ENCODE peak calls at places on chromosomes 3 and 15, in eight cellular contexts. S is HepG2, O is K562, M is H1, U is sigmoid colon, G is upper lobe of left lung, E is stomach, W is transverse colon. V is an unnamed sample.

GRCh38 chr3:147915057-147915456 is 505.9 kb downstream of the ZIC1 start:
- DNase-seq in S (no peak), O (no peak), M (no peak), U (no peak), G (no peak), E (no peak), W (no peak), V (no peak)

GRCh38 chr3:66140763-66141372 is 79.9 kb upstream of the SLC25A26 start:
- DNase-seq in S (no peak), O (no peak), M (no peak), U (no peak), G (no peak), E (peak; percentile 36), W (no peak), V (no peak)

GRCh38 chr15:60392986-60393811 is 4.6 kb downstream of the ANXA2 start:
- DNase-seq in S (peak; percentile 99), O (peak; percentile 59), M (no peak), U (peak; percentile 92), G (no peak), E (peak; percentile 55), W (peak; percentile 72), V (no peak)

GRCh38 chr15:70281811-70282307 is 184.1 kb upstream of the TLE3 start:
- DNase-seq in S (no peak), O (no peak), M (no peak), U (no peak), G (no peak), E (no peak), W (no peak), V (no peak)

GRCh38 chr3:156964562-156964961 is 138.4 kb downstream of the LEKR1 start:
- DNase-seq in S (no peak), O (no peak), M (no peak), U (no peak), G (no peak), E (no peak), W (no peak), V (no peak)

GRCh38 chr3:20462723-20463122 is 276.7 kb upstream of the SGO1 start:
- DNase-seq in S (no peak), O (no peak), M (no peak), U (no peak), G (no peak), E (no peak), W (no peak), V (no peak)

GRCh38 chr3:23611737-23612295 is 193.9 kb upstream of the UBE2E1 start:
- DNase-seq in S (no peak), O (no peak), M (peak; percentile 44), U (peak; percentile 90), G (peak; percentile 90), E (peak; percentile 53), W (peak; percentile 57), V (no peak)

GRCh38 chr15:70142072-70142321 is 44.3 kb upstream of the TLE3 start:
- DNase-seq in S (no peak), O (no peak), M (no peak), U (no peak), G (no peak), E (no peak), W (no peak), V (no peak)

GRCh38 chr15:96087180-96087886 is 243.2 kb upstream of the NR2F2 start:
- DNase-seq in S (no peak), O (peak; percentile 19), M (no peak), U (no peak), G (no peak), E (no peak), W (no peak), V (no peak)

GRCh38 chr3:146037697-146038096 is 123.3 kb downstream of the PLOD2 start:
- DNase-seq in S (no peak), O (no peak), M (no peak), U (no peak), G (no peak), E (no peak), W (no peak), V (no peak)

GRCh38 chr15:99249270-99249817 is at the start of gene TTC23:
- DNase-seq in S (peak; percentile 65), O (peak; percentile 20), M (peak; percentile 48), U (no peak), G (no peak), E (no peak), W (peak; percentile 21), V (no peak)

GRCh38 chr15:49137861-49138260 is 17.5 kb downstream of the COPS2 start:
- DNase-seq in S (no peak), O (no peak), M (no peak), U (no peak), G (no peak), E (no peak), W (no peak), V (no peak)

GRCh38 chr3:14127516-14128161 is 2.8 kb downstream of the TMEM43 start:
- DNase-seq in S (no peak), O (no peak), M (no peak), U (no peak), G (no peak), E (no peak), W (no peak), V (no peak)

GRCh38 chr3:26108846-26109489 is 319.1 kb downstream of the OXSM start:
- DNase-seq in S (no peak), O (no peak), M (no peak), U (no peak), G (no peak), E (no peak), W (no peak), V (no peak)

GRCh38 chr3:38348903-38349302 is 2.3 kb downstream of the XYLB start:
- DNase-seq in S (no peak), O (no peak), M (peak; percentile 2), U (no peak), G (no peak), E (no peak), W (no peak), V (no peak)

DNA sequence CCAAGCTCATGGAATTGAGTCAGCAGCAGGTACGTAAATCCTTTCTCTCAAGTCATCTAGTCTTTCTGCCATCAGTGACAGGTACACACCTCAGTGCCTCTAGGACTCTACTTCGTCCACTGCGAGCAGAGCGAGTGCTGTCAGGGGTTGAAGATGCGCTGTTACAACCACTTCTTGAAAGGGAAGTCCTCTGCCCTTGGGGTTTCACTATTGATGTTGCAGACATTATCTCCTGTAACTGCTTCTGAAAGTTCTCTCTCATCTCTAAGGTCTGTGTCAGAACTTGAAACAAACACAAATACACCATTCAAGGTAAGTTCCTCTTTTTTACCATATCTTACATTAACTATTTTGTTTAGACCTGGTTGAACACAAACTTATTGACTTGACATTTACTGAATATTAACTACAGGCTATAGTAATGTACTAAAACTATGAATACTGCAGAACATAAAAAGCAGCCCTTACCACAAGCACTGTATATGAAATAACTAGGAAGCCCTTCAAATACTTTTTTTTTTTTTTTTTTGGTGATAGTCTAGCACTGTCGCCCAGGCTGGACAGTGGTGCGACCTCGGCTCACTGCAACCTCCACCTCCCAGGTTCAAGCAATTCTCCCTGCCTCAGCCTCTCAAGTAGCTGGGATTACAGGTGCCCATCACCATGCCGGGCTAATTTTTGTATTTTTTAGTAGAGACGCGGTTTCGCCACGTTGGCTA is 41.5 kb downstream of the TOPBP1 start:
- DNase-seq in S (no peak), O (no peak), M (no peak), U (no peak), G (peak; percentile 5), E (no peak), W (peak; percentile 14), V (peak; percentile 11)
- TF ChIP-seq POLR2A in S (no peak), O (no peak), M (no peak), U (no peak), G (no peak), E (no peak), W (no peak), V (peak; percentile 16)

GRCh38 chr3:43371494-43371893 is 85.2 kb downstream of the SNRK start:
- DNase-seq in S (no peak), O (no peak), M (no peak), U (no peak), G (no peak), E (no peak), W (no peak), V (no peak)

GRCh38 chr3:43369404-43370345 is 83.3 kb downstream of the SNRK start:
- DNase-seq in S (no peak), O (no peak), M (no peak), U (no peak), G (no peak), E (no peak), W (no peak), V (no peak)

GRCh38 chr3:43372809-43373587 is 86.7 kb downstream of the SNRK start:
- DNase-seq in S (no peak), O (no peak), M (no peak), U (no peak), G (no peak), E (no peak), W (no peak), V (no peak)

GRCh38 chr3:43372007-43372754 is 85.8 kb downstream of the SNRK start:
- DNase-seq in S (no peak), O (no peak), M (no peak), U (no peak), G (no peak), E (no peak), W (no peak), V (no peak)

DNA sequence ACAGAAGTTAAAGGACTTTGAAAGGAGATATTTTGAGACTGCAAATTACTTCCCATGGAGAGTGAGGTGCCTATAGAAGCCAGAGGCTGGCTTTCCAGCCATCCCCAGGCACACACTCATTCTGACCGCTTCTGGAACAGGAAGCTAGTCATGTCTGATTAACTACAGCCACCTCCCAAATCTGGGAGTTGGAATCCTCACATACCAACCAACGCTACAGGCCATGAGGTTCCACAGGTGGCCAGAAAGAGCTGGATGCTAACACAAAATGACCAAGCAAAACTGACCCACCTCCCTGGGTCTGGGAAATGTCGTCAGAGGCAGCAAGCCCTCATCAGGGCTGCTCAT is 87.2 kb downstream of the SNRK start:
- DNase-seq in S (no peak), O (no peak), M (no peak), U (no peak), G (no peak), E (no peak), W (no peak), V (no peak)
- TF ChIP-seq POLR2AphosphoS5 in S (no peak), O (no peak), M (no peak), U (no peak), G (no peak), E (no peak), W (no peak), V (no peak)

GRCh38 chr15:63495780-63496179 is 8.6 kb upstream of the USP3 start:
- DNase-seq in S (no peak), O (no peak), M (no peak), U (no peak), G (no peak), E (no peak), W (no peak), V (no peak)
- TF ChIP-seq POLR2A in S (no peak), O (no peak), M (no peak), U (no peak), G (no peak), E (no peak), W (no peak), V (no peak)

DNA sequence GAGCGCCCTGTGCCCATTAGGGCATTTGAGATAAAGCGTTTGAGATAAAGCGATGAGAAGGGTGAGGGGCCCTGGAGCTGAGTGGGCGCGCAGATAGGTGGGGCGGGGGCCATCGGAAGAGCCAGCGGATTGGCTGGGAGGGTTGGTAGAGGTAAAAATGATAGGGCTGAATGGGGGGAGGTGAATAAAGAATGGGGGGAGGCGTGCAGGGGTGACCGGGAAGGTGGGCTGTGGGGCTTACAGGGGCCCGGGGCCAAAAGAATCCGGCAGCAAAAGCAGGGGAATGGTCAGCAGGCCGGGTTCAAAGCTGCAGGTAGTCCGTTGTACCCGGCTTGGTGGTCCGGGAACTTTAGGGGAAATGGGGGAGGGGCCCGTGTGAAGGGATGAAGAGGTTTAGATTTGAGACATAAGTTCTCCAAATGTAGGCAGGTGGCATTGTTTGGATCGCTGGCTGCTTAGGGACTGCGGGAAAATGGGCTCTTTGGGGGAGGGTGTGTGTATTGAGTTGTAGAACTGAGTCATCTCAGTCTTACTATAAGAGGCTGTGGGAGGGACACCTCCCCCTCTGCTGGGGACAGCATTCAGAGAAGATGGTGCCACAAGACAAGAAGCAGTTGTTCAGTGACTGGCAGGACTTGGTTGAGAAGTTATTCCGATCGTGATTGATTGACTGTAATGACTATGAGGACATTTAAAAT is 623 bp downstream of the ARID3B start:
- DNase-seq in S (peak; percentile 29), O (peak; percentile 85), M (peak; percentile 59), U (peak; percentile 69), G (no peak), E (peak; percentile 30), W (peak; percentile 47), V (peak; percentile 64)
- TF ChIP-seq POLR2AphosphoS5 in S (no peak), O (no peak), M (no peak), U (no peak), G (peak; percentile 39), E (peak; percentile 8), W (no peak), V (peak; percentile 72)

V was measured in GM12891.